ENCODE peak calls at places on chromosomes 3 and 15, in ten cellular contexts. U, J, R, F, T, Y, I, C, W and V are unnamed samples.

GRCh38 chr15:71154607-71155200 is 39.4 kb downstream of the THSD4 start:
- DNase-seq in U (no peak), J (no peak), R (no peak), F (no peak), T (no peak), Y (no peak), I (no peak), C (no peak), W (no peak), V (no peak)

GRCh38 chr3:146561879-146562278 is 17.5 kb upstream of the PLSCR1 start:
- DNase-seq in U (no peak), J (no peak), R (no peak), F (no peak), T (no peak), Y (no peak), I (peak; percentile 66), C (no peak), W (no peak), V (no peak)

GRCh38 chr15:70111203-70112017 is 13.7 kb upstream of the TLE3 start:
- DNase-seq in U (peak; percentile 70), J (peak; percentile 40), R (no peak), F (peak; percentile 73), T (peak; percentile 83), Y (peak; percentile 88), I (peak; percentile 94), C (peak; percentile 74), W (peak; percentile 63), V (no peak)

GRCh38 chr3:37068031-37068430 is 74.7 kb downstream of the MLH1 start:
- DNase-seq in U (no peak), J (no peak), R (no peak), F (no peak), T (no peak), Y (no peak), I (no peak), C (no peak), W (no peak), V (no peak)

GRCh38 chr3:112735927-112736326 is 95.0 kb upstream of the CCDC80 start:
- DNase-seq in U (no peak), J (no peak), R (no peak), F (no peak), T (no peak), Y (no peak), I (no peak), C (no peak), W (no peak), V (no peak)

GRCh38 chr3:140270329-140270728 is 335.3 kb downstream of the CLSTN2 start:
- DNase-seq in U (no peak), J (no peak), R (no peak), F (no peak), T (no peak), Y (no peak), I (no peak), C (no peak), W (no peak), V (no peak)

GRCh38 chr3:126117786-126118185 is 33.9 kb upstream of the SLC41A3 start:
- DNase-seq in U (no peak), J (no peak), R (no peak), F (no peak), T (peak; percentile 30), Y (no peak), I (no peak), C (no peak), W (no peak), V (peak; percentile 54)

GRCh38 chr3:107512108-107512507 is 10.7 kb upstream of the BBX start:
- DNase-seq in U (no peak), J (no peak), R (no peak), F (no peak), T (no peak), Y (no peak), I (no peak), C (no peak), W (no peak), V (no peak)

GRCh38 chr15:40346579-40347558 is 4.0 kb upstream of the PHGR1 start:
- DNase-seq in U (no peak), J (no peak), R (no peak), F (no peak), T (peak; percentile 55), Y (no peak), I (no peak), C (no peak), W (no peak), V (no peak)

GRCh38 chr3:133301731-133302130 is 98.1 kb upstream of the BFSP2 start:
- DNase-seq in U (no peak), J (no peak), R (no peak), F (no peak), T (no peak), Y (peak; percentile 25), I (no peak), C (no peak), W (no peak), V (no peak)

DNA sequence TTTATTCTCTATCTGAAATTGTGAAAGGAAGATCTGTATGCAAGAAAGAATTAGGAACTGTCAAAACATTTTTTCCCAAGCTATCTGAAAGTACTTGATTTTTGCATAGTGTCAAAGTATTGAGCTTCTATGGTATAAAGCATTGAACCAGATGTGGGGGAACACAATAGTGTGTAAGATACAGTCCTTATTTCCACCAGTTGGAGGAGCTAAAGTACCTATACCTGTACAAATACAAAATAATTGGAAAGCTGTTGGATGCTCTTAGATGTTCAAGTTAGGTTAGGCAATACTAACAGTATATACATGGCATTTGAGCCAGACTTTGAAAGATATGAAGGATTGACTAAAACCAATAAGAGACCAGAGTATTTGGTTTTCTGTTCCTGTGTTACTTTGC is 148.4 kb downstream of the B3GALNT1 start:
- DNase-seq in U (peak; percentile 12), J (no peak), R (no peak), F (no peak), T (no peak), Y (peak; percentile 58), I (peak; percentile 46), C (no peak), W (no peak), V (no peak)
- TF ChIP-seq CTCF in U (peak; percentile 18), J (peak; percentile 56), R (no peak), F (no peak), T (no peak), Y (peak; percentile 50), I (peak; percentile 20), C (no peak), W (peak; percentile 39), V (peak; percentile 35)

GRCh38 chr3:187976361-187976900 is 177.5 kb upstream of the LPP start:
- DNase-seq in U (no peak), J (no peak), R (no peak), F (no peak), T (no peak), Y (no peak), I (no peak), C (no peak), W (no peak), V (no peak)

GRCh38 chr3:187975571-187976360 is 178.2 kb upstream of the LPP start:
- DNase-seq in U (peak; percentile 34), J (no peak), R (no peak), F (no peak), T (peak; percentile 54), Y (no peak), I (no peak), C (no peak), W (no peak), V (no peak)

GRCh38 chr3:187973977-187974856 is 179.7 kb upstream of the LPP start:
- DNase-seq in U (no peak), J (no peak), R (no peak), F (no peak), T (no peak), Y (no peak), I (no peak), C (no peak), W (no peak), V (no peak)

GRCh38 chr3:187972454-187972853 is 181.5 kb upstream of the LPP start:
- DNase-seq in U (no peak), J (no peak), R (no peak), F (no peak), T (no peak), Y (no peak), I (peak; percentile 37), C (no peak), W (no peak), V (no peak)

GRCh38 chr3:187974857-187975257 is 179.1 kb upstream of the LPP start:
- DNase-seq in U (no peak), J (no peak), R (no peak), F (no peak), T (no peak), Y (no peak), I (no peak), C (no peak), W (no peak), V (no peak)
- TF ChIP-seq CTCF in U (no peak), J (peak; percentile 27), R (no peak), F (no peak), T (peak; percentile 41), Y (no peak), I (no peak), C (no peak), W (peak; percentile 7), V (peak; percentile 20)

DNA sequence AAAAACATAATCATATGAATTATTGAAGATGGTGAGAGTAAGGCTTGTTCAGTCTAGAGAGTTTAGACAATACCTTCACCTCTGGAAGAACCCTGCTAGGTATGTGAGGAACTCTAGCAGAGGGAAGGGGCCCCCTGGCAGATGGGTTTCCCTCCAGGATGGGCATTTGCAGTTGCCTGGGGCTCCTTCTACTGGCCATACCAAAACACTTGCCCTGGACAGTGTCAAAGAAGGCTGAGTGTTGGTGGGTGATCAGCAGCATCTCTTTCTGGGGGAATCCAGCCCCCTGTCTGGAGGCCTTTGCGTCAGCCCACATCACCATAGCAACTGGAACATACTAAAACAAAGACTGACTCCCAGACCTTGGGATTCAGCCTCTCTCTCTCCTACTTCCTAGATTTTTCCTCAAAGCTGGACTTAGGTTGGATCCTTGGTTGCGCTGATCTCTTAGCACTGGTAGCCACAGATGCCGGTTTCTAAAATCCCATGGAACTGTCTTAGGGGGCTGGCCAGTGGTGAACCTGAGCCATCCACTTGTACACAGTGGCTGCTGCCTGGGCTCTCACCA is 8.2 kb downstream of the CEMIP start:
- DNase-seq in U (no peak), J (no peak), R (no peak), F (no peak), T (no peak), Y (no peak), I (no peak), C (no peak), W (no peak), V (no peak)
- TF ChIP-seq CTCF in U (no peak), J (no peak), R (no peak), F (no peak), T (no peak), Y (no peak), I (no peak), C (no peak), W (peak; percentile 25), V (no peak)

DNA sequence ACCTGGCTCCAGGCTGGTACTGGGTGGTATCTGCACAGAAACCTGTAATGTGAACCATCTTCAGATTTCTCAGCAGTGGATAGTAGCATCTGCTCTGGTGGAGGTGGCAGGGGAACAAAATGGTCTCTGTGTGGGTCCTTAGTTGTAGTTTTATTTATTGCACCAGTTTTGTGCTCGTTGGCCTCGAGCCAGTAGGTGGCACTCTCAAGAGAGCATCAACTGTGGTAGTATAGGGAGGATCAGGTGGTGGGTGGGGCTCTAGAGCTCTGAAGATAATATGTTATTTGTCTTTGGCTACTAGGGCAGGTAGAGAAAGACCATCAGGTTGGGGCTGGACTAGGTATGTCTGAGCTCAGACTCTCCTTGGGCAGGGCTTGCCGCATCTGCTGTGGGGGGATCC is 254.0 kb upstream of the GPR149 start:
- DNase-seq in U (no peak), J (no peak), R (no peak), F (no peak), T (no peak), Y (no peak), I (no peak), C (no peak), W (no peak), V (no peak)
- TF ChIP-seq CTCF in U (no peak), J (no peak), R (no peak), F (no peak), T (no peak), Y (no peak), I (no peak), C (peak; percentile 33), W (no peak), V (no peak)

GRCh38 chr15:53716909-53717878 is 42.3 kb downstream of the WDR72 start:
- DNase-seq in U (no peak), J (no peak), R (no peak), F (no peak), T (no peak), Y (peak; percentile 0), I (peak; percentile 14), C (no peak), W (no peak), V (no peak)
- TF ChIP-seq CTCF in U (no peak), J (no peak), R (no peak), F (peak; percentile 34), T (peak; percentile 20), Y (peak; percentile 6), I (peak; percentile 29), C (peak; percentile 63), W (peak; percentile 10), V (peak; percentile 70)